ENCODE peak calls at places on chromosomes 7 and 10, in eight cellular contexts. One of them, this sample, is unnamed.

GRCh38 chr10:100912013-100912608 is 652 bp upstream of the SLF2 start:
- DNase-seq in GM03348: no peak
- DNase-seq in NCI-H82: no peak
- DNase-seq in T-cell: no peak
- DNase-seq in hippocampal formation: no peak
- DNase-seq in cardiac septum: no peak
- DNase-seq in H54: no peak
- DNase-seq in spleen: no peak
- DNase-seq in this sample: no peak

GRCh38 chr10:58773351-58773750 is 260.7 kb downstream of the BICC1 start:
- DNase-seq in GM03348: no peak
- DNase-seq in NCI-H82: no peak
- DNase-seq in T-cell: no peak
- DNase-seq in hippocampal formation: no peak
- DNase-seq in cardiac septum: no peak
- DNase-seq in H54: no peak
- DNase-seq in spleen: no peak
- DNase-seq in this sample: no peak

GRCh38 chr7:132380065-132380464 is 196.2 kb downstream of the PLXNA4 start:
- DNase-seq in GM03348: peak
- DNase-seq in NCI-H82: no peak
- DNase-seq in T-cell: no peak
- DNase-seq in hippocampal formation: no peak
- DNase-seq in cardiac septum: peak
- DNase-seq in H54: no peak
- DNase-seq in spleen: peak
- DNase-seq in this sample: no peak

GRCh38 chr7:32532086-32532485 is 36.8 kb downstream of the AVL9 start:
- DNase-seq in GM03348: no peak
- DNase-seq in NCI-H82: no peak
- DNase-seq in T-cell: no peak
- DNase-seq in hippocampal formation: no peak
- DNase-seq in cardiac septum: no peak
- DNase-seq in H54: no peak
- DNase-seq in spleen: no peak
- DNase-seq in this sample: no peak

GRCh38 chr7:45149606-45150005 is 8.0 kb upstream of the RAMP3 start:
- DNase-seq in GM03348: no peak
- DNase-seq in NCI-H82: no peak
- DNase-seq in T-cell: no peak
- DNase-seq in hippocampal formation: no peak
- DNase-seq in cardiac septum: peak
- DNase-seq in H54: no peak
- DNase-seq in spleen: peak
- DNase-seq in this sample: peak

GRCh38 chr7:6290345-6290744 is 17.9 kb upstream of the CYTH3 start:
- DNase-seq in GM03348: peak
- DNase-seq in NCI-H82: no peak
- DNase-seq in T-cell: no peak
- DNase-seq in hippocampal formation: no peak
- DNase-seq in cardiac septum: no peak
- DNase-seq in H54: no peak
- DNase-seq in spleen: peak
- DNase-seq in this sample: peak

GRCh38 chr10:55500931-55501559 is 700.0 kb upstream of the PCDH15 start:
- DNase-seq in GM03348: peak
- DNase-seq in NCI-H82: peak
- DNase-seq in T-cell: no peak
- DNase-seq in hippocampal formation: no peak
- DNase-seq in cardiac septum: no peak
- DNase-seq in H54: no peak
- DNase-seq in spleen: no peak
- DNase-seq in this sample: no peak

GRCh38 chr10:43110318-43111071 is 27.8 kb upstream of the CSGALNACT2 start:
- DNase-seq in GM03348: peak
- DNase-seq in NCI-H82: no peak
- DNase-seq in T-cell: no peak
- DNase-seq in hippocampal formation: no peak
- DNase-seq in cardiac septum: no peak
- DNase-seq in H54: no peak
- DNase-seq in spleen: no peak
- DNase-seq in this sample: peak

GRCh38 chr10:5830629-5831445 is 17.6 kb upstream of the GDI2 start:
- DNase-seq in GM03348: no peak
- DNase-seq in NCI-H82: no peak
- DNase-seq in T-cell: no peak
- DNase-seq in hippocampal formation: no peak
- DNase-seq in cardiac septum: no peak
- DNase-seq in H54: no peak
- DNase-seq in spleen: no peak
- DNase-seq in this sample: no peak

GRCh38 chr7:79730971-79731370 is 277.5 kb upstream of the MAGI2 start:
- DNase-seq in GM03348: no peak
- DNase-seq in NCI-H82: no peak
- DNase-seq in T-cell: no peak
- DNase-seq in hippocampal formation: no peak
- DNase-seq in cardiac septum: no peak
- DNase-seq in H54: no peak
- DNase-seq in spleen: no peak
- DNase-seq in this sample: no peak

GRCh38 chr10:72263613-72264241 is 10.0 kb upstream of the DDIT4 start:
- DNase-seq in GM03348: no peak
- DNase-seq in NCI-H82: peak
- DNase-seq in T-cell: no peak
- DNase-seq in hippocampal formation: no peak
- DNase-seq in cardiac septum: no peak
- DNase-seq in H54: no peak
- DNase-seq in spleen: no peak
- DNase-seq in this sample: no peak

GRCh38 chr7:111410899-111411298 is 151.4 kb downstream of the IMMP2L start:
- DNase-seq in GM03348: no peak
- DNase-seq in NCI-H82: no peak
- DNase-seq in T-cell: no peak
- DNase-seq in hippocampal formation: no peak
- DNase-seq in cardiac septum: no peak
- DNase-seq in H54: no peak
- DNase-seq in spleen: no peak
- DNase-seq in this sample: no peak

GRCh38 chr10:30911303-30911863 is 120.3 kb downstream of the ZNF438 start:
- DNase-seq in GM03348: peak
- DNase-seq in NCI-H82: no peak
- DNase-seq in T-cell: no peak
- DNase-seq in hippocampal formation: no peak
- DNase-seq in cardiac septum: no peak
- DNase-seq in H54: no peak
- DNase-seq in spleen: no peak
- DNase-seq in this sample: no peak

GRCh38 chr10:59839576-59839975 is 66.8 kb downstream of the CCDC6 start:
- DNase-seq in GM03348: peak
- DNase-seq in NCI-H82: no peak
- DNase-seq in T-cell: no peak
- DNase-seq in hippocampal formation: no peak
- DNase-seq in cardiac septum: no peak
- DNase-seq in H54: no peak
- DNase-seq in spleen: no peak
- DNase-seq in this sample: no peak

GRCh38 chr7:127189074-127189473 is 63.7 kb downstream of the GRM8 start:
- DNase-seq in GM03348: no peak
- DNase-seq in NCI-H82: no peak
- DNase-seq in T-cell: no peak
- DNase-seq in hippocampal formation: no peak
- DNase-seq in cardiac septum: no peak
- DNase-seq in H54: no peak
- DNase-seq in spleen: no peak
- DNase-seq in this sample: no peak

GRCh38 chr10:49394933-49395740 is 752 bp downstream of the DRGX start:
- DNase-seq in GM03348: no peak
- DNase-seq in NCI-H82: peak
- DNase-seq in T-cell: no peak
- DNase-seq in hippocampal formation: no peak
- DNase-seq in cardiac septum: no peak
- DNase-seq in H54: no peak
- DNase-seq in spleen: no peak
- DNase-seq in this sample: peak

GRCh38 chr10:76324283-76324682 is 892.9 kb downstream of the LRMDA start:
- DNase-seq in GM03348: peak
- DNase-seq in NCI-H82: no peak
- DNase-seq in T-cell: no peak
- DNase-seq in hippocampal formation: no peak
- DNase-seq in cardiac septum: no peak
- DNase-seq in H54: no peak
- DNase-seq in spleen: no peak
- DNase-seq in this sample: peak

GRCh38 chr7:2886391-2886790 is 42.3 kb upstream of the GNA12 start:
- DNase-seq in GM03348: no peak
- DNase-seq in NCI-H82: no peak
- DNase-seq in T-cell: no peak
- DNase-seq in hippocampal formation: no peak
- DNase-seq in cardiac septum: no peak
- DNase-seq in H54: no peak
- DNase-seq in spleen: no peak
- DNase-seq in this sample: no peak

GRCh38 chr10:97574374-97575100 is 2.0 kb downstream of the ANKRD2 start:
- DNase-seq in GM03348: peak
- DNase-seq in NCI-H82: no peak
- DNase-seq in T-cell: no peak
- DNase-seq in hippocampal formation: no peak
- DNase-seq in cardiac septum: peak
- DNase-seq in H54: peak
- DNase-seq in spleen: peak
- DNase-seq in this sample: peak

GRCh38 chr7:44935583-44935982 is 43.2 kb downstream of the MYO1G start:
- DNase-seq in GM03348: no peak
- DNase-seq in NCI-H82: no peak
- DNase-seq in T-cell: no peak
- DNase-seq in hippocampal formation: no peak
- DNase-seq in cardiac septum: no peak
- DNase-seq in H54: no peak
- DNase-seq in spleen: no peak
- DNase-seq in this sample: peak

GRCh38 chr10:110005716-110006115 is 2.1 kb upstream of the ADD3 start:
- DNase-seq in GM03348: peak
- DNase-seq in NCI-H82: peak
- DNase-seq in T-cell: no peak
- DNase-seq in hippocampal formation: peak
- DNase-seq in cardiac septum: no peak
- DNase-seq in H54: no peak
- DNase-seq in spleen: no peak
- DNase-seq in this sample: no peak

GRCh38 chr7:131424219-131424822 is 96.6 kb downstream of the MKLN1 start:
- DNase-seq in GM03348: peak
- DNase-seq in NCI-H82: peak
- DNase-seq in T-cell: no peak
- DNase-seq in hippocampal formation: peak
- DNase-seq in cardiac septum: no peak
- DNase-seq in H54: no peak
- DNase-seq in spleen: no peak
- DNase-seq in this sample: no peak

GRCh38 chr10:26486304-26486703 is 48.2 kb downstream of the APBB1IP start:
- DNase-seq in GM03348: peak
- DNase-seq in NCI-H82: no peak
- DNase-seq in T-cell: no peak
- DNase-seq in hippocampal formation: no peak
- DNase-seq in cardiac septum: no peak
- DNase-seq in H54: peak
- DNase-seq in spleen: no peak
- DNase-seq in this sample: no peak

GRCh38 chr7:105473163-105473562 is 48.9 kb downstream of the PUS7 start:
- DNase-seq in GM03348: no peak
- DNase-seq in NCI-H82: no peak
- DNase-seq in T-cell: no peak
- DNase-seq in hippocampal formation: no peak
- DNase-seq in cardiac septum: no peak
- DNase-seq in H54: no peak
- DNase-seq in spleen: no peak
- DNase-seq in this sample: no peak

GRCh38 chr10:11403116-11403515 is 208.3 kb downstream of the USP6NL start:
- DNase-seq in GM03348: no peak
- DNase-seq in NCI-H82: no peak
- DNase-seq in T-cell: peak
- DNase-seq in hippocampal formation: no peak
- DNase-seq in cardiac septum: peak
- DNase-seq in H54: no peak
- DNase-seq in spleen: peak
- DNase-seq in this sample: no peak

GRCh38 chr7:24882989-24883631 is 96.9 kb downstream of the OSBPL3 start:
- DNase-seq in GM03348: peak
- DNase-seq in NCI-H82: no peak
- DNase-seq in T-cell: no peak
- DNase-seq in hippocampal formation: no peak
- DNase-seq in cardiac septum: no peak
- DNase-seq in H54: peak
- DNase-seq in spleen: no peak
- DNase-seq in this sample: peak

GRCh38 chr10:97718659-97719142 is 5.2 kb downstream of the MARVELD1 start:
- DNase-seq in GM03348: no peak
- DNase-seq in NCI-H82: peak
- DNase-seq in T-cell: no peak
- DNase-seq in hippocampal formation: no peak
- DNase-seq in cardiac septum: no peak
- DNase-seq in H54: no peak
- DNase-seq in spleen: peak
- DNase-seq in this sample: no peak